ENCODE peak calls at places on chromosomes 2 and 18, in seven cellular contexts. Q, X, Y, T, L, P and G are unnamed samples.

GRCh38 chr18:13797157-13797611 is 26.8 kb upstream of the MC5R start:
- DNase-seq in P (no peak), Q (no peak), T (peak; percentile 53), X (no peak), L (no peak), Y (no peak), G (no peak)

GRCh38 chr2:205762883-205763282 is 80.6 kb downstream of the NRP2 start:
- DNase-seq in T (no peak), Q (no peak), Y (no peak), L (no peak), P (no peak), X (no peak), G (no peak)

GRCh38 chr18:40019797-40020392 is 1935.1 kb upstream of the PIK3C3 start:
- DNase-seq in X (no peak), L (no peak), Q (no peak), T (no peak), P (no peak), Y (no peak), G (no peak)

GRCh38 chr2:170307052-170307451 is 129.1 kb downstream of the MYO3B start:
- DNase-seq in T (no peak), X (no peak), Q (no peak), L (no peak), P (no peak), Y (no peak), G (no peak)

GRCh38 chr2:138267161-138267901 is 234.2 kb upstream of the SPOPL start:
- DNase-seq in L (no peak), Q (no peak), T (peak; percentile 69), P (no peak), X (no peak), Y (peak; percentile 28), G (no peak)

GRCh38 chr2:201956361-201956760 is 77.3 kb upstream of the FZD7 start:
- DNase-seq in L (no peak), T (no peak), P (no peak), Y (no peak), Q (no peak), X (no peak), G (no peak)

GRCh38 chr2:162317910-162318279 is 589 bp downstream of the IFIH1 start:
- DNase-seq in Q (peak; percentile 32), X (peak; percentile 23), Y (no peak), T (no peak), P (no peak), L (no peak), G (no peak)

GRCh38 chr2:152354069-152354755 is 19.2 kb downstream of the FMNL2 start:
- DNase-seq in X (no peak), Y (no peak), P (no peak), T (no peak), L (no peak), Q (no peak), G (peak; percentile 27)

GRCh38 chr2:69561041-69561550 is 82.4 kb downstream of the AAK1 start:
- DNase-seq in Q (no peak), X (no peak), Y (no peak), L (no peak), P (no peak), T (no peak), G (peak; percentile 63)